ENCODE peak calls at places on chromosome 14, in seven cellular contexts. H is uterus, B is retinal pigment epithelial cell, P is T-helper 22 cell, K is HFFc6, G is AG09319, L is RWPE1. V is an unnamed sample.

GRCh38 chr14:95774265-95775160 is 60.6 kb upstream of the TCL1A start:
- DNase-seq in H (peak; percentile 23), B (no peak), P (no peak), K (peak; percentile 30), G (peak; percentile 16), L (peak; percentile 42), V (no peak)

GRCh38 chr14:69363964-69364363 is 34.1 kb downstream of the ERH start:
- DNase-seq in H (no peak), B (no peak), P (no peak), K (no peak), G (no peak), L (no peak), V (no peak)

GRCh38 chr14:95440951-95441350 is 75.5 kb downstream of the SYNE3 start:
- DNase-seq in H (no peak), B (no peak), P (no peak), K (peak; percentile 40), G (no peak), L (no peak), V (no peak)

GRCh38 chr14:65103150-65103760 is 938 bp upstream of the MAX start:
- DNase-seq in H (no peak), B (no peak), P (no peak), K (peak; percentile 11), G (no peak), L (no peak), V (no peak)

GRCh38 chr14:99380402-99380801 is 100.3 kb downstream of the SETD3 start:
- DNase-seq in H (no peak), B (no peak), P (no peak), K (no peak), G (no peak), L (no peak), V (no peak)

GRCh38 chr14:53956427-53957201 is at the start of gene BMP4:
- DNase-seq in H (peak; percentile 83), B (no peak), P (no peak), K (peak; percentile 29), G (no peak), L (no peak), V (peak; percentile 11)

GRCh38 chr14:54483073-54483745 is 5.6 kb downstream of the GMFB start:
- DNase-seq in H (no peak), B (no peak), P (no peak), K (no peak), G (no peak), L (no peak), V (no peak)

GRCh38 chr14:60775296-60775695 is 40.7 kb downstream of the MNAT1 start:
- DNase-seq in H (no peak), B (peak; percentile 8), P (no peak), K (peak; percentile 65), G (no peak), L (peak; percentile 55), V (no peak)

GRCh38 chr14:61420326-61420725 is 98.9 kb downstream of the PRKCH start:
- DNase-seq in H (no peak), B (no peak), P (peak; percentile 35), K (no peak), G (no peak), L (peak; percentile 67), V (peak; percentile 26)

GRCh38 chr14:39005044-39005736 is 97.8 kb downstream of the SEC23A start:
- DNase-seq in H (no peak), B (no peak), P (no peak), K (no peak), G (no peak), L (no peak), V (no peak)

GRCh38 chr14:76396714-76397187 is 20.8 kb downstream of the ESRRB start:
- DNase-seq in H (no peak), B (no peak), P (no peak), K (no peak), G (no peak), L (no peak), V (no peak)

GRCh38 chr14:71703477-71703876 is 228.8 kb upstream of the RGS6 start:
- DNase-seq in H (no peak), B (no peak), P (no peak), K (no peak), G (no peak), L (no peak), V (no peak)

GRCh38 chr14:103869406-103870143 is 22.2 kb upstream of the PPP1R13B start:
- DNase-seq in H (no peak), B (no peak), P (no peak), K (no peak), G (no peak), L (no peak), V (no peak)

GRCh38 chr14:51848120-51848519 is 12.3 kb upstream of the GNG2 start:
- DNase-seq in H (no peak), B (no peak), P (no peak), K (no peak), G (no peak), L (peak; percentile 22), V (no peak)

GRCh38 chr14:29236848-29237247 is 470.3 kb downstream of the FOXG1 start:
- DNase-seq in H (no peak), B (peak; percentile 48), P (no peak), K (peak; percentile 86), G (no peak), L (peak; percentile 27), V (no peak)

GRCh38 chr14:53547593-53547992 is 394.5 kb upstream of the DDHD1 start:
- DNase-seq in H (no peak), B (no peak), P (no peak), K (no peak), G (no peak), L (no peak), V (no peak)

GRCh38 chr14:74973003-74973614 is 17.7 kb upstream of the PGF start:
- DNase-seq in H (peak; percentile 49), B (no peak), P (no peak), K (no peak), G (no peak), L (no peak), V (no peak)

GRCh38 chr14:34252227-34252626 is 209.8 kb downstream of the SPTSSA start:
- DNase-seq in H (no peak), B (peak; percentile 16), P (no peak), K (no peak), G (no peak), L (no peak), V (no peak)

GRCh38 chr14:83706555-83706954 is 1823.4 kb upstream of the FLRT2 start:
- DNase-seq in H (no peak), B (no peak), P (no peak), K (no peak), G (no peak), L (no peak), V (no peak)

GRCh38 chr14:86915416-86915815 is 1077.6 kb downstream of the GALC start:
- DNase-seq in H (no peak), B (no peak), P (no peak), K (peak; percentile 3), G (no peak), L (no peak), V (no peak)

GRCh38 chr14:54098536-54098935 is 141.9 kb upstream of the BMP4 start:
- DNase-seq in H (no peak), B (no peak), P (no peak), K (no peak), G (no peak), L (no peak), V (no peak)

GRCh38 chr14:92135269-92135668 is 13.5 kb downstream of the CPSF2 start:
- DNase-seq in H (no peak), B (no peak), P (no peak), K (peak; percentile 39), G (no peak), L (no peak), V (no peak)

GRCh38 chr14:64409509-64409908 is 21.4 kb downstream of the MTHFD1 start:
- DNase-seq in H (no peak), B (no peak), P (no peak), K (no peak), G (no peak), L (no peak), V (no peak)

V was measured in effector memory CD4-positive, alpha-beta T cell.